ENCODE peak calls at places on chromosomes 12 and 14, in six cellular contexts. I, N, Q, P, L and U are unnamed samples.

GRCh38 chr14:33782923-33783322 is 168.0 kb downstream of the EGLN3 start:
- DNase-seq in I (no peak), N (no peak), Q (no peak), P (peak), L (no peak), U (no peak)

GRCh38 chr14:63045612-63046320 is 508 bp upstream of the KCNH5 start:
- DNase-seq in I (peak), N (no peak), Q (no peak), P (peak), L (no peak), U (peak)

GRCh38 chr12:57826400-57826799 is 7.9 kb upstream of the AVIL start:
- DNase-seq in I (no peak), N (no peak), Q (no peak), P (no peak), L (no peak), U (no peak)

GRCh38 chr12:12870454-12870853 is 20.9 kb upstream of the GPRC5A start:
- DNase-seq in I (peak), N (peak), Q (no peak), P (no peak), L (peak), U (peak)

GRCh38 chr14:32211068-32211404 is 8.0 kb upstream of the RNU6-8 start:
- DNase-seq in I (no peak), N (no peak), Q (no peak), P (no peak), L (no peak), U (no peak)

GRCh38 chr12:68440068-68440581 is 108.0 kb upstream of the MDM1 start:
- DNase-seq in I (no peak), N (peak), Q (peak), P (no peak), L (peak), U (peak)

GRCh38 chr14:69650948-69651369 is 39.6 kb downstream of the SUSD6 start:
- DNase-seq in I (no peak), N (peak), Q (no peak), P (no peak), L (no peak), U (no peak)

GRCh38 chr12:120709976-120710804 is at the start of gene UNC119B:
- DNase-seq in I (peak), N (peak), Q (peak), P (peak), L (peak), U (peak)

GRCh38 chr12:123705935-123706334 is 6.2 kb upstream of the ATP6V0A2 start:
- DNase-seq in I (no peak), N (peak), Q (no peak), P (no peak), L (peak), U (no peak)

GRCh38 chr12:2064078-2064507 is 11.3 kb downstream of the CACNA1C start:
- DNase-seq in I (peak), N (no peak), Q (no peak), P (no peak), L (no peak), U (no peak)

GRCh38 chr14:37709419-37710195 is 114.2 kb downstream of the TTC6 start:
- DNase-seq in I (peak), N (peak), Q (no peak), P (no peak), L (no peak), U (peak)

GRCh38 chr14:36665887-36666415 is 4.3 kb downstream of the PAX9 start:
- DNase-seq in I (no peak), N (peak), Q (no peak), P (no peak), L (no peak), U (no peak)

GRCh38 chr14:68345738-68346137 is 447.1 kb downstream of the ZFP36L1 start:
- DNase-seq in I (no peak), N (no peak), Q (no peak), P (no peak), L (no peak), U (no peak)

GRCh38 chr12:113439606-113440030 is 17.4 kb downstream of the SDSL start:
- DNase-seq in I (peak), N (peak), Q (no peak), P (peak), L (peak), U (no peak)

GRCh38 chr12:131642101-131642540 is 68.8 kb upstream of the SFSWAP start:
- DNase-seq in I (no peak), N (no peak), Q (no peak), P (no peak), L (no peak), U (no peak)

GRCh38 chr12:113476093-113476986 is 4.7 kb upstream of the LHX5 start:
- DNase-seq in I (no peak), N (no peak), Q (no peak), P (peak), L (no peak), U (no peak)

GRCh38 chr12:116450406-116450910 is 108.7 kb upstream of the MAP1LC3B2 start:
- DNase-seq in I (no peak), N (peak), Q (no peak), P (no peak), L (no peak), U (peak)

GRCh38 chr14:49954171-49954631 is 61.3 kb downstream of the ARF6 start:
- DNase-seq in I (peak), N (no peak), Q (peak), P (no peak), L (no peak), U (no peak)